ENCODE peak calls at places on chromosomes 2 and 18, in nine cellular contexts. D is lower lobe of right lung, I is keratinocyte, G is HL-60, B is ovary, O is IMR-90, E is foreskin keratinocyte, H is GM23248, Z is HCT116. Q is an unnamed sample.

GRCh38 chr18:75477913-75478312 is 50.4 kb upstream of the SMIM21 start:
- DNase-seq in O (peak), E (no peak), H (peak), G (peak), I (peak), B (no peak), Z (no peak), D (no peak), Q (no peak)

GRCh38 chr2:8539743-8540551 is 141.9 kb upstream of the ID2 start:
- DNase-seq in O (no peak), G (peak), Z (no peak), D (peak), E (no peak), H (no peak), B (no peak), I (no peak), Q (peak)

GRCh38 chr18:79921984-79922965 is 29.2 kb downstream of the SLC66A2 start:
- DNase-seq in Z (no peak), H (no peak), G (no peak), O (no peak), I (no peak), E (no peak), B (peak), D (peak), Q (no peak)

GRCh38 chr2:164661349-164661748 is 40.1 kb upstream of the GRB14 start:
- DNase-seq in Z (no peak), I (no peak), B (no peak), H (peak), E (no peak), D (no peak), G (no peak), O (peak), Q (no peak)

GRCh38 chr2:113180131-113180946 is 6.6 kb downstream of the PSD4 start:
- DNase-seq in Z (no peak), E (no peak), O (no peak), B (no peak), D (no peak), H (no peak), G (no peak), I (no peak), Q (no peak)

GRCh38 chr2:235045336-235045972 is 93.6 kb downstream of the SH3BP4 start:
- DNase-seq in D (no peak), H (no peak), O (no peak), Z (no peak), E (no peak), B (no peak), I (no peak), G (no peak), Q (no peak)

GRCh38 chr2:236744316-236745105 is 174.9 kb downstream of the ACKR3 start:
- DNase-seq in G (no peak), H (peak), B (no peak), E (no peak), Z (no peak), O (peak), I (no peak), D (no peak), Q (no peak)

GRCh38 chr18:58051765-58052460 is 7.9 kb downstream of the NEDD4L start:
- DNase-seq in O (peak), E (no peak), G (no peak), D (no peak), H (peak), Z (no peak), I (no peak), B (no peak), Q (no peak)

GRCh38 chr2:156565066-156565710 is 129.0 kb downstream of the GPD2 start:
- DNase-seq in D (no peak), Z (no peak), I (no peak), E (no peak), B (no peak), O (peak), H (peak), G (no peak), Q (no peak)

GRCh38 chr2:11945139-11946126 is 199.0 kb downstream of the LPIN1 start:
- DNase-seq in Z (no peak), D (no peak), E (no peak), G (no peak), O (no peak), B (no peak), I (no peak), H (no peak), Q (no peak)

GRCh38 chr2:36411962-36412444 is 56.4 kb downstream of the CRIM1 start:
- DNase-seq in E (no peak), B (no peak), H (no peak), I (no peak), D (no peak), O (no peak), Z (no peak), G (no peak), Q (no peak)
- H3K27ac ChIP-seq in E (no peak), B (no peak), H (peak), I (no peak), D (peak), O (no peak), Z (no peak), G (no peak), Q (no peak)

GRCh38 chr2:176435691-176436215 is 166.5 kb downstream of the MTX2 start:
- DNase-seq in D (no peak), Z (no peak), I (no peak), G (no peak), B (no peak), H (no peak), O (no peak), E (no peak), Q (no peak)
- H3K27ac ChIP-seq in D (no peak), Z (no peak), I (no peak), G (no peak), B (no peak), H (no peak), O (no peak), E (no peak), Q (no peak)

DNA sequence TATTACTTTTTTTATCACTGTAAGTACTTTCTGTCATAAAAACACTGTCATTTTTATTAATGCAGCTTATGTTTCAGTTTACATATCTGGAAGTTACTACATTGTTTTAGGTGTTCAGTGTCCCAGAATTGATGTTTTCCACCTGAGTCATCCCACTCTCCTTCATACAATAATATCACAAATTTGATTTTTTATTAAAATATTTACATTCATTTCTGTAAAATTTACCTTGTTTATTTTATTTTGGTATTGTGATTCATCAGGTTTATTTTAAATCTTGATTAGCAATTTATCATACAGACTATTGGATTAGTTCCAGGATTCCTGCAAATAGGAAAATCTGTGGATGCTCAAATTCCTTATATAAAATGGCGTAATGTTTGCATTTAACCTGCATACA is 1662.9 kb downstream of the SUCLG1 start:
- DNase-seq in H (no peak), E (no peak), I (no peak), G (no peak), O (no peak), Z (no peak), D (no peak), B (no peak), Q (no peak)
- H3K27ac ChIP-seq in H (no peak), E (no peak), I (no peak), G (no peak), O (no peak), Z (no peak), D (no peak), B (no peak), Q (peak)

DNA sequence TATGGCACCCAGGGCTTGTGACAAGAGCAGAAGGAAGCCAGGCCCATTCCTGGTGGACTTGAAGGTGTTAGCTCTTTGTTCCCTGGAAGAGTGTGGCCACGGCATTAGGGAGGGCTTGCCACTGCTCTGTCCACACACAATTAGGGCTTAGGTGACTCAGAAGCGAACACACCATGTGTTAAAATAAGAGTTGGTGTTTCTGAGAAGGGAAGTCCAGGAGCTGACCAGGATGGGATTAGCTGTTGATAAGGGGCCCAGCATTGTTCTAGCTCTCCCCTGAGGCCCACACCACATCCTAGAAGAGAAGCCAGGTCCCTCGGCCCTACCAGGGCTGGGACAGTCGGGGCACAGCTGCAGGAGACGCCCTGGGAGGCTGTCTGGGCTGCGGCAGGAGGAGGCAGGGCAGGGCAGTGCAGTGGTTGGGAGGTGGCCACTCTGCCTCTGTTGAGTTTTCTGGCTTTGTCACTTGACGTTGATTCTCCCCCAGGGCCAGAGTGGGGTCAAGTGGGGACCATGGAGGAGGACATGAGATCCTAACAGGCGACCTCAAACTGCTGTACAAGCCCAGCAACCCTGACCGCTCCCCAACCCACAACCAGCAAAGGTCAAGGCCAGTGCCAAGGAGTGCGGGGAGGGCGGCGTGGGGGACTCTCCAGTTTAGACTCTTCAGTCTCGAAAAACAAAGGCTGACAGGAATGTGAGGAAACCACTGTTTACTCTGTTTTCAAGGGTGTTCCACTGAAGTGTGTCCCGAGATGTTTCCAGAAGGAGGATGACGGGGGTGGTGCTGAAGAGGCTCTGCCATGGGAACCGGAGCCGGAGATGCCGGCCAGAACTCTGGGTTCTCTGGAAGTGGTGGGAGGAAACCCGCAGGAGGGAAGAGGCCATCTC is 16.8 kb downstream of the GNLY start:
- DNase-seq in Z (no peak), O (no peak), B (peak), I (no peak), D (peak), G (peak), E (no peak), H (peak), Q (no peak)
- H3K27ac ChIP-seq in Z (no peak), O (no peak), B (peak), I (no peak), D (peak), G (peak), E (no peak), H (no peak), Q (no peak)

GRCh38 chr2:239343946-239344856 is 56.6 kb downstream of the HDAC4 start:
- DNase-seq in H (no peak), G (no peak), D (no peak), Z (no peak), I (no peak), E (no peak), O (no peak), B (no peak), Q (no peak)

GRCh38 chr2:239343460-239343859 is 57.4 kb downstream of the HDAC4 start:
- DNase-seq in B (no peak), D (no peak), G (no peak), E (no peak), O (no peak), I (no peak), Z (no peak), H (no peak), Q (no peak)

GRCh38 chr2:239346676-239347075 is 54.1 kb downstream of the HDAC4 start:
- DNase-seq in D (no peak), G (no peak), B (no peak), H (no peak), E (no peak), O (no peak), I (no peak), Z (no peak), Q (no peak)

GRCh38 chr2:239344857-239345216 is 56.0 kb downstream of the HDAC4 start:
- DNase-seq in B (no peak), O (no peak), H (no peak), I (no peak), E (no peak), G (no peak), D (peak), Z (no peak), Q (no peak)

DNA sequence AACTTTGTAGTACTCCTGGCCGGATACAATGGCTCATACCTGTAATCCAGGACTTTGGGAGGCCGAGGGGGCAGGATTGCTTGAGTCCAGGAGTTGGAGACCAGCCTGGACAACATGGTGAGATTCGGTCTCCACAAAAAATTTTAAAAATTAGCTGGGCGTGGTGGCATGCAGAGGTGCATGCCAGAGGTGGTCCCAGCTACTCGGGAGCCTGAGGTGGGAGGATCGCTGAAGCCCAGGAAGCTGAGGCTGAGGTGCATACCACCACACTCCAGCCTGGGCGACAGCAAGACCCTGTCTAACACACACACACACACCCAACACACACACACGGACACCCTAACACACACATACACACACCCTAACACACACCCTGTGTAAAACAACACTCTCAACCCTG is 55.6 kb downstream of the HDAC4 start:
- DNase-seq in O (no peak), E (no peak), H (no peak), B (no peak), I (no peak), G (no peak), D (no peak), Z (no peak), Q (no peak)
- H3K27ac ChIP-seq in O (no peak), E (no peak), H (no peak), B (no peak), I (no peak), G (no peak), D (no peak), Z (no peak), Q (no peak)

DNA sequence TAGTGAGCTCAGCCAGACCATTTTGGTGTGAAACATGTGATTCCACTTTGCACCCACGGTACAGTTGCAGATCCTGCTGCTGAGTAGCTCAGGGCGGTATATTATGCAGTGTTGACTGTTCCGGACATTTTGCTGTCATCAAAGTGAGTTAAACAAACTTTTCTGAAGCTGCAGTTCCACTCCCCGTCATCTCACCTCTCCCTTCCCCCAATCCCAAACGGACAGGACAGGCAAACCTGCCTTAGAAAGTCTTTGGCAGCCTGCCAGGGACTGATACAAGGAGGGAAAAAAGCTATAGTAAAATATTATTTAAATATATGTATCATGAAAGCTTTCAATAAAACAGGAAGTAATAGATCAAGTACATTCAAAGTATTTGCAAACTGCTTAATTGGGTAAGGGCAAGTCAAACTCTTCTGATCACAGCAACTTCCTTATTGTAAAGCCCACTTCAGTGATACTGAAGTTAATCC is 35.5 kb upstream of the SP5 start:
- DNase-seq in H (peak), B (no peak), I (no peak), G (no peak), D (no peak), E (no peak), Z (no peak), O (no peak), Q (no peak)
- H3K27ac ChIP-seq in H (no peak), B (no peak), I (no peak), G (no peak), D (no peak), E (no peak), Z (no peak), O (no peak), Q (no peak)

DNA sequence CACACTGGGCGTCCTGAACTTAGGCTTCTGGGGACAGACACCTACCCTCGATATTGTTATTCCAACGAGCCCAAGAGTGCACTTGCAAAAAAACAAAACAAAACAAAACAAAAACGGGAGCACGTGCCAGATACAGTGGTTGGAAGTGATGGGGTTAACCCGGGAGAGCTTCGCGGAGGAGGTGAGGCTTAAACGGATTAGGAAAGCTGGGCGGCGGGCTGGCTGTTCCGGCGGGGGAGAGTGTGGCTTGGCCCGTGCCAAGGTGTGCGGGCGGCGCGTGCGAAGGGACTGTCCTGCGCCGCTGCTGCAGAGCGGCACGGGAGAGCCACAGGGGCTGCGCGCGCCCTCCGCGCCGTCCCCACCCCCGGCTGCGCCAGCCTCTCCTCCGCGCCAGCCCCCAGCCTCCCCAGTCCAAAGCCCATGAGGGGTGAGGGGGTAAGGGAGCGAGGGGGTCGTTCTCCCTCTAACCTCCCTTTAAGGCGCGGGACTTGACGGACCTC is 1.5 kb upstream of the SLC30A3 start:
- DNase-seq in O (no peak), I (no peak), E (no peak), B (no peak), G (no peak), Z (no peak), H (no peak), D (no peak), Q (no peak)
- H3K27ac ChIP-seq in O (no peak), I (no peak), E (no peak), B (no peak), G (no peak), Z (peak), H (no peak), D (no peak), Q (no peak)

GRCh38 chr18:26536032-26536431 is 12.3 kb downstream of the KCTD1 start:
- DNase-seq in I (no peak), O (no peak), H (peak), G (no peak), B (no peak), Z (no peak), E (peak), D (no peak), Q (no peak)
- H3K27ac ChIP-seq in I (peak), O (no peak), H (peak), G (no peak), B (no peak), Z (peak), E (peak), D (no peak), Q (peak)

GRCh38 chr18:68679531-68679930 is 35.4 kb downstream of the TMX3 start:
- DNase-seq in B (no peak), I (no peak), D (no peak), H (peak), Z (no peak), G (no peak), O (peak), E (no peak), Q (no peak)
- H3K27ac ChIP-seq in B (no peak), I (no peak), D (no peak), H (peak), Z (no peak), G (no peak), O (no peak), E (no peak), Q (no peak)

Q was measured in epithelial cell of prostate.